ENCODE peak calls at places on chromosomes 11 and 22, in seven cellular contexts. One of them, this sample, is unnamed.

GRCh38 chr11:63557548-63557947 is 5.6 kb downstream of the PLAAT2 start:
- DNase-seq in T-helper 2 cell: no peak
- DNase-seq in C1 segment of cervical spinal cord: no peak
- DNase-seq in foreskin fibroblast: no peak
- DNase-seq in effector memory CD8-positive, alpha-beta T cell: no peak
- DNase-seq in activated CD4-positive, alpha-beta memory T cell treated with anti-CD3 and anti-CD28 coated beads for 36 hours: no peak
- DNase-seq in CD8-positive, alpha-beta T cell: no peak
- DNase-seq in this sample: no peak

GRCh38 chr11:126140932-126141291 is 70.5 kb downstream of the RPUSD4 start:
- DNase-seq in T-helper 2 cell: no peak
- DNase-seq in C1 segment of cervical spinal cord: peak
- DNase-seq in foreskin fibroblast: peak
- DNase-seq in effector memory CD8-positive, alpha-beta T cell: no peak
- DNase-seq in activated CD4-positive, alpha-beta memory T cell treated with anti-CD3 and anti-CD28 coated beads for 36 hours: no peak
- DNase-seq in CD8-positive, alpha-beta T cell: no peak
- DNase-seq in this sample: no peak

GRCh38 chr11:19679952-19680823 is 32.4 kb upstream of the NAV2 start:
- DNase-seq in T-helper 2 cell: no peak
- DNase-seq in C1 segment of cervical spinal cord: peak
- DNase-seq in foreskin fibroblast: peak
- DNase-seq in effector memory CD8-positive, alpha-beta T cell: no peak
- DNase-seq in activated CD4-positive, alpha-beta memory T cell treated with anti-CD3 and anti-CD28 coated beads for 36 hours: no peak
- DNase-seq in CD8-positive, alpha-beta T cell: no peak
- DNase-seq in this sample: peak

GRCh38 chr22:39530692-39531331 is 1.7 kb downstream of the RPS19BP1 start:
- DNase-seq in T-helper 2 cell: no peak
- DNase-seq in C1 segment of cervical spinal cord: no peak
- DNase-seq in foreskin fibroblast: peak
- DNase-seq in effector memory CD8-positive, alpha-beta T cell: no peak
- DNase-seq in activated CD4-positive, alpha-beta memory T cell treated with anti-CD3 and anti-CD28 coated beads for 36 hours: no peak
- DNase-seq in CD8-positive, alpha-beta T cell: no peak
- DNase-seq in this sample: no peak

GRCh38 chr11:8297781-8298440 is 34.2 kb upstream of the LMO1 start:
- DNase-seq in T-helper 2 cell: no peak
- DNase-seq in C1 segment of cervical spinal cord: no peak
- DNase-seq in foreskin fibroblast: no peak
- DNase-seq in effector memory CD8-positive, alpha-beta T cell: no peak
- DNase-seq in activated CD4-positive, alpha-beta memory T cell treated with anti-CD3 and anti-CD28 coated beads for 36 hours: no peak
- DNase-seq in CD8-positive, alpha-beta T cell: no peak
- DNase-seq in this sample: no peak

GRCh38 chr11:71433648-71434450 is 14.3 kb downstream of the DHCR7 start:
- DNase-seq in T-helper 2 cell: no peak
- DNase-seq in C1 segment of cervical spinal cord: no peak
- DNase-seq in foreskin fibroblast: peak
- DNase-seq in effector memory CD8-positive, alpha-beta T cell: no peak
- DNase-seq in activated CD4-positive, alpha-beta memory T cell treated with anti-CD3 and anti-CD28 coated beads for 36 hours: no peak
- DNase-seq in CD8-positive, alpha-beta T cell: no peak
- DNase-seq in this sample: no peak

GRCh38 chr11:8287297-8288070 is 23.8 kb upstream of the LMO1 start:
- DNase-seq in T-helper 2 cell: no peak
- DNase-seq in C1 segment of cervical spinal cord: no peak
- DNase-seq in foreskin fibroblast: no peak
- DNase-seq in effector memory CD8-positive, alpha-beta T cell: no peak
- DNase-seq in activated CD4-positive, alpha-beta memory T cell treated with anti-CD3 and anti-CD28 coated beads for 36 hours: no peak
- DNase-seq in CD8-positive, alpha-beta T cell: peak
- DNase-seq in this sample: peak

GRCh38 chr11:2531277-2531986 is 86.6 kb downstream of the KCNQ1 start:
- DNase-seq in T-helper 2 cell: peak
- DNase-seq in C1 segment of cervical spinal cord: peak
- DNase-seq in foreskin fibroblast: peak
- DNase-seq in effector memory CD8-positive, alpha-beta T cell: peak
- DNase-seq in activated CD4-positive, alpha-beta memory T cell treated with anti-CD3 and anti-CD28 coated beads for 36 hours: peak
- DNase-seq in CD8-positive, alpha-beta T cell: peak
- DNase-seq in this sample: peak

GRCh38 chr22:26734339-26735018 is 77.1 kb downstream of the MIAT start:
- DNase-seq in T-helper 2 cell: no peak
- DNase-seq in C1 segment of cervical spinal cord: no peak
- DNase-seq in foreskin fibroblast: no peak
- DNase-seq in effector memory CD8-positive, alpha-beta T cell: no peak
- DNase-seq in activated CD4-positive, alpha-beta memory T cell treated with anti-CD3 and anti-CD28 coated beads for 36 hours: no peak
- DNase-seq in CD8-positive, alpha-beta T cell: no peak
- DNase-seq in this sample: no peak

This sample was measured in aorta.